ENCODE peak calls at places on chromosomes 6 and 20, in four cellular contexts. F, Q, P and A are unnamed samples.

GRCh38 chr6:113351183-113351834 is 505.8 kb upstream of the MARCKS start:
- DNase-seq in P (no peak), F (no peak), Q (peak), A (no peak)

GRCh38 chr6:144559865-144560603 is 274.9 kb downstream of the UTRN start:
- DNase-seq in P (no peak), Q (peak), F (no peak), A (no peak)

GRCh38 chr20:33793011-33793931 is 17.9 kb upstream of the CHMP4B start:
- DNase-seq in P (no peak), F (no peak), Q (peak), A (no peak)

GRCh38 chr20:38321959-38322598 is 18.1 kb downstream of the BPI start:
- DNase-seq in Q (peak), P (peak), F (peak), A (peak)

GRCh38 chr6:74607468-74607867 is 598.4 kb downstream of the COL12A1 start:
- DNase-seq in F (no peak), Q (no peak), P (no peak), A (no peak)

GRCh38 chr6:50850223-50850751 is 31.6 kb downstream of the TFAP2B start:
- DNase-seq in F (no peak), Q (no peak), P (no peak), A (peak)

GRCh38 chr6:111482236-111482958 is 621 bp downstream of the REV3L start:
- DNase-seq in Q (peak), F (peak), P (peak), A (no peak)

GRCh38 chr6:148324297-148325007 is 18.2 kb upstream of the SASH1 start:
- DNase-seq in Q (peak), F (no peak), P (no peak), A (no peak)

GRCh38 chr20:8082025-8082424 is 50.0 kb upstream of the PLCB1 start:
- DNase-seq in P (no peak), F (no peak), Q (peak), A (no peak)

GRCh38 chr20:46900826-46901225 is 6.2 kb downstream of the EYA2 start:
- DNase-seq in Q (no peak), F (no peak), P (no peak), A (no peak)

GRCh38 chr6:107144014-107144413 is 28.7 kb upstream of the BEND3 start:
- DNase-seq in F (no peak), P (no peak), Q (no peak), A (no peak)

GRCh38 chr6:13370623-13371022 is 42.3 kb upstream of the TBC1D7 start:
- DNase-seq in F (no peak), P (no peak), Q (no peak), A (no peak)

GRCh38 chr6:107698146-107698545 is 126.0 kb downstream of the SCML4 start:
- DNase-seq in P (no peak), Q (peak), F (no peak), A (no peak)

GRCh38 chr6:9204171-9204570 is 768.8 kb upstream of the SLC35B3 start:
- DNase-seq in P (no peak), Q (peak), F (no peak), A (no peak)

GRCh38 chr6:14452567-14453527 is 335.3 kb downstream of the CD83 start:
- DNase-seq in P (no peak), F (no peak), Q (no peak), A (no peak)

GRCh38 chr20:60934724-60935123 is 317.3 kb upstream of the CDH4 start:
- DNase-seq in P (peak), F (no peak), Q (no peak), A (no peak)

GRCh38 chr6:40550096-40550731 is 37.0 kb downstream of the LRFN2 start:
- DNase-seq in Q (peak), P (no peak), F (no peak), A (peak)

GRCh38 chr6:93580441-93580840 is 161.1 kb upstream of the EPHA7 start:
- DNase-seq in P (no peak), F (no peak), Q (no peak), A (no peak)

GRCh38 chr20:60108397-60108796 is 150.2 kb downstream of the CDH26 start:
- DNase-seq in F (no peak), Q (no peak), P (no peak), A (no peak)

GRCh38 chr6:139091859-139092258 is 43.0 kb upstream of the HECA start:
- DNase-seq in F (no peak), Q (no peak), P (no peak), A (no peak)

GRCh38 chr6:84284428-84285033 is 57.1 kb upstream of the CEP162 start:
- DNase-seq in F (no peak), P (no peak), Q (peak), A (no peak)

GRCh38 chr6:11217360-11218076 is 14.9 kb downstream of the NEDD9 start:
- DNase-seq in P (no peak), F (no peak), Q (no peak), A (no peak)

GRCh38 chr20:62860924-62861691 is 514 bp downstream of the TCFL5 start:
- DNase-seq in P (no peak), F (no peak), Q (peak), A (no peak)

GRCh38 chr6:33172307-33173227 is 19.7 kb downstream of the COL11A2 start:
- DNase-seq in F (peak), Q (peak), P (no peak), A (no peak)

GRCh38 chr6:70669133-70669532 is 1.4 kb downstream of the SMAP1 start:
- DNase-seq in F (no peak), Q (peak), P (no peak), A (no peak)

GRCh38 chr6:162963861-162964260 is 236.1 kb downstream of the PACRG start:
- DNase-seq in P (no peak), F (no peak), Q (peak), A (no peak)

GRCh38 chr6:99495466-99495865 is 19.8 kb downstream of the USP45 start:
- DNase-seq in Q (peak), P (no peak), F (no peak), A (no peak)

GRCh38 chr6:143673638-143674037 is 4.1 kb upstream of the PHACTR2 start:
- DNase-seq in F (no peak), P (no peak), Q (peak), A (no peak)

GRCh38 chr6:14924126-14925024 is 321.5 kb upstream of the JARID2 start:
- DNase-seq in P (no peak), F (no peak), Q (peak), A (peak)

GRCh38 chr6:79466222-79466834 is 70.9 kb downstream of the LCA5 start:
- DNase-seq in P (no peak), F (no peak), Q (peak), A (peak)

GRCh38 chr20:4457566-4458543 is 263.9 kb upstream of the PRND start:
- DNase-seq in P (no peak), F (no peak), Q (no peak), A (no peak)

GRCh38 chr20:57652865-57653545 is 32.8 kb upstream of the ZBP1 start:
- DNase-seq in Q (no peak), F (peak), P (no peak), A (no peak)

GRCh38 chr6:11689847-11690246 is 88.8 kb downstream of the ADTRP start:
- DNase-seq in F (no peak), P (no peak), Q (no peak), A (no peak)

GRCh38 chr6:119449253-119450156 is 99.9 kb upstream of the MAN1A1 start:
- DNase-seq in F (no peak), P (no peak), Q (no peak), A (no peak)